ENCODE peak calls at places on chromosomes 5 and 9, in eight cellular contexts. One of them, this sample, is unnamed.

GRCh38 chr9:125240649-125240999 is 519 bp downstream of the HSPA5 start:
- DNase-seq in IMR-90: no peak
- DNase-seq in GM23338: peak; percentile 36
- DNase-seq in astrocyte: no peak
- DNase-seq in fibroblast of lung: peak; percentile 29
- DNase-seq in cardiac muscle cell: peak; percentile 49
- DNase-seq in OCI-LY7: peak; percentile 62
- DNase-seq in kidney: no peak
- DNase-seq in this sample: no peak

GRCh38 chr9:131282688-131283422 is 6.5 kb upstream of the FAM78A start:
- DNase-seq in IMR-90: peak; percentile 28
- DNase-seq in GM23338: peak; percentile 96
- DNase-seq in astrocyte: peak; percentile 11
- DNase-seq in fibroblast of lung: peak; percentile 32
- DNase-seq in cardiac muscle cell: peak; percentile 92
- DNase-seq in OCI-LY7: no peak
- DNase-seq in kidney: no peak
- DNase-seq in this sample: no peak

GRCh38 chr9:111961575-111961974 is 65.0 kb downstream of the UGCG start:
- DNase-seq in IMR-90: peak; percentile 86
- DNase-seq in GM23338: no peak
- DNase-seq in astrocyte: peak; percentile 79
- DNase-seq in fibroblast of lung: peak; percentile 82
- DNase-seq in cardiac muscle cell: no peak
- DNase-seq in OCI-LY7: no peak
- DNase-seq in kidney: peak; percentile 76
- DNase-seq in this sample: no peak

GRCh38 chr9:69149321-69149807 is 24.7 kb upstream of the TJP2 start:
- DNase-seq in IMR-90: peak; percentile 87
- DNase-seq in GM23338: peak; percentile 42
- DNase-seq in astrocyte: peak; percentile 78
- DNase-seq in fibroblast of lung: peak; percentile 87
- DNase-seq in cardiac muscle cell: peak; percentile 40
- DNase-seq in OCI-LY7: no peak
- DNase-seq in kidney: no peak
- DNase-seq in this sample: no peak

GRCh38 chr5:65769539-65769938 is 47.5 kb downstream of the NLN start:
- DNase-seq in IMR-90: peak; percentile 95
- DNase-seq in GM23338: no peak
- DNase-seq in astrocyte: peak; percentile 96
- DNase-seq in fibroblast of lung: peak; percentile 97
- DNase-seq in cardiac muscle cell: no peak
- DNase-seq in OCI-LY7: no peak
- DNase-seq in kidney: no peak
- DNase-seq in this sample: no peak

GRCh38 chr5:130963798-130964197 is 201.3 kb downstream of the HINT1 start:
- DNase-seq in IMR-90: no peak
- DNase-seq in GM23338: no peak
- DNase-seq in astrocyte: peak; percentile 40
- DNase-seq in fibroblast of lung: peak; percentile 50
- DNase-seq in cardiac muscle cell: no peak
- DNase-seq in OCI-LY7: no peak
- DNase-seq in kidney: no peak
- DNase-seq in this sample: no peak

GRCh38 chr5:149776376-149777305 is 46.5 kb downstream of the PPARGC1B start:
- DNase-seq in IMR-90: no peak
- DNase-seq in GM23338: no peak
- DNase-seq in astrocyte: no peak
- DNase-seq in fibroblast of lung: no peak
- DNase-seq in cardiac muscle cell: no peak
- DNase-seq in OCI-LY7: no peak
- DNase-seq in kidney: peak; percentile 43
- DNase-seq in this sample: no peak

GRCh38 chr5:158060216-158060615 is 201.3 kb upstream of the CLINT1 start:
- DNase-seq in IMR-90: no peak
- DNase-seq in GM23338: no peak
- DNase-seq in astrocyte: no peak
- DNase-seq in fibroblast of lung: no peak
- DNase-seq in cardiac muscle cell: no peak
- DNase-seq in OCI-LY7: no peak
- DNase-seq in kidney: no peak
- DNase-seq in this sample: no peak

GRCh38 chr5:94776167-94776566 is 157.7 kb downstream of the SLF1 start:
- DNase-seq in IMR-90: no peak
- DNase-seq in GM23338: no peak
- DNase-seq in astrocyte: peak; percentile 43
- DNase-seq in fibroblast of lung: peak; percentile 59
- DNase-seq in cardiac muscle cell: no peak
- DNase-seq in OCI-LY7: no peak
- DNase-seq in kidney: no peak
- DNase-seq in this sample: no peak

GRCh38 chr5:36240779-36241635 is 718 bp downstream of the NADK2 start:
- DNase-seq in IMR-90: peak; percentile 59
- DNase-seq in GM23338: peak; percentile 79
- DNase-seq in astrocyte: peak; percentile 54
- DNase-seq in fibroblast of lung: peak; percentile 70
- DNase-seq in cardiac muscle cell: peak; percentile 86
- DNase-seq in OCI-LY7: peak; percentile 68
- DNase-seq in kidney: peak; percentile 88
- DNase-seq in this sample: no peak

GRCh38 chr5:32753051-32753450 is 41.9 kb downstream of the NPR3 start:
- DNase-seq in IMR-90: peak; percentile 79
- DNase-seq in GM23338: no peak
- DNase-seq in astrocyte: peak; percentile 56
- DNase-seq in fibroblast of lung: peak; percentile 66
- DNase-seq in cardiac muscle cell: no peak
- DNase-seq in OCI-LY7: no peak
- DNase-seq in kidney: no peak
- DNase-seq in this sample: no peak

GRCh38 chr9:76738402-76738801 is 25.8 kb upstream of the PCA3 start:
- DNase-seq in IMR-90: no peak
- DNase-seq in GM23338: no peak
- DNase-seq in astrocyte: no peak
- DNase-seq in fibroblast of lung: no peak
- DNase-seq in cardiac muscle cell: no peak
- DNase-seq in OCI-LY7: no peak
- DNase-seq in kidney: no peak
- DNase-seq in this sample: no peak

GRCh38 chr9:132241840-132242620 is 80.2 kb downstream of the NTNG2 start:
- DNase-seq in IMR-90: no peak
- DNase-seq in GM23338: peak; percentile 51
- DNase-seq in astrocyte: no peak
- DNase-seq in fibroblast of lung: no peak
- DNase-seq in cardiac muscle cell: no peak
- DNase-seq in OCI-LY7: peak; percentile 74
- DNase-seq in kidney: peak; percentile 80
- DNase-seq in this sample: peak; percentile 53

GRCh38 chr5:1118231-1118698 is 6.4 kb upstream of the SLC12A7 start:
- DNase-seq in IMR-90: peak; percentile 11
- DNase-seq in GM23338: no peak
- DNase-seq in astrocyte: peak; percentile 26
- DNase-seq in fibroblast of lung: peak; percentile 40
- DNase-seq in cardiac muscle cell: no peak
- DNase-seq in OCI-LY7: no peak
- DNase-seq in kidney: no peak
- DNase-seq in this sample: no peak

GRCh38 chr9:106228861-106229260 is 534.5 kb downstream of the TMEM38B start:
- DNase-seq in IMR-90: no peak
- DNase-seq in GM23338: no peak
- DNase-seq in astrocyte: no peak
- DNase-seq in fibroblast of lung: no peak
- DNase-seq in cardiac muscle cell: no peak
- DNase-seq in OCI-LY7: no peak
- DNase-seq in kidney: no peak
- DNase-seq in this sample: no peak

GRCh38 chr5:114223866-114224265 is 138.0 kb upstream of the KCNN2 start:
- DNase-seq in IMR-90: no peak
- DNase-seq in GM23338: peak; percentile 78
- DNase-seq in astrocyte: no peak
- DNase-seq in fibroblast of lung: no peak
- DNase-seq in cardiac muscle cell: no peak
- DNase-seq in OCI-LY7: peak; percentile 56
- DNase-seq in kidney: no peak
- DNase-seq in this sample: no peak

GRCh38 chr9:35700031-35700430 is 10.3 kb upstream of the TPM2 start:
- DNase-seq in IMR-90: no peak
- DNase-seq in GM23338: peak; percentile 42
- DNase-seq in astrocyte: no peak
- DNase-seq in fibroblast of lung: no peak
- DNase-seq in cardiac muscle cell: no peak
- DNase-seq in OCI-LY7: no peak
- DNase-seq in kidney: no peak
- DNase-seq in this sample: no peak

GRCh38 chr9:35695801-35696420 is 6.2 kb upstream of the TPM2 start:
- DNase-seq in IMR-90: peak; percentile 22
- DNase-seq in GM23338: no peak
- DNase-seq in astrocyte: peak; percentile 42
- DNase-seq in fibroblast of lung: peak; percentile 58
- DNase-seq in cardiac muscle cell: no peak
- DNase-seq in OCI-LY7: no peak
- DNase-seq in kidney: no peak
- DNase-seq in this sample: no peak

GRCh38 chr9:35698231-35698630 is 8.5 kb upstream of the TPM2 start:
- DNase-seq in IMR-90: no peak
- DNase-seq in GM23338: no peak
- DNase-seq in astrocyte: no peak
- DNase-seq in fibroblast of lung: no peak
- DNase-seq in cardiac muscle cell: no peak
- DNase-seq in OCI-LY7: no peak
- DNase-seq in kidney: peak; percentile 37
- DNase-seq in this sample: no peak

GRCh38 chr9:35697486-35697885 is 7.8 kb upstream of the TPM2 start:
- DNase-seq in IMR-90: no peak
- DNase-seq in GM23338: no peak
- DNase-seq in astrocyte: no peak
- DNase-seq in fibroblast of lung: no peak
- DNase-seq in cardiac muscle cell: no peak
- DNase-seq in OCI-LY7: no peak
- DNase-seq in kidney: peak; percentile 58
- DNase-seq in this sample: no peak

GRCh38 chr9:35696520-35697215 is 6.9 kb upstream of the TPM2 start:
- DNase-seq in IMR-90: peak; percentile 40
- DNase-seq in GM23338: peak; percentile 89
- DNase-seq in astrocyte: no peak
- DNase-seq in fibroblast of lung: peak; percentile 38
- DNase-seq in cardiac muscle cell: peak; percentile 73
- DNase-seq in OCI-LY7: peak; percentile 77
- DNase-seq in kidney: peak; percentile 59
- DNase-seq in this sample: peak; percentile 40
- H3K27ac ChIP-seq in IMR-90: no peak overlapping the region
- H3K27ac ChIP-seq in GM23338: no peak overlapping the region
- H3K27ac ChIP-seq in astrocyte: no peak overlapping the region
- H3K27ac ChIP-seq in fibroblast of lung: no peak overlapping the region
- H3K27ac ChIP-seq in cardiac muscle cell: peak overlapping the region; percentile 58
- H3K27ac ChIP-seq in OCI-LY7: no peak overlapping the region
- H3K27ac ChIP-seq in kidney: no peak overlapping the region
- H3K27ac ChIP-seq in this sample: no peak overlapping the region

GRCh38 chr5:74864823-74865222 is 1.4 kb downstream of the FAM169A start:
- DNase-seq in IMR-90: no peak
- DNase-seq in GM23338: no peak
- DNase-seq in astrocyte: no peak
- DNase-seq in fibroblast of lung: no peak
- DNase-seq in cardiac muscle cell: no peak
- DNase-seq in OCI-LY7: no peak
- DNase-seq in kidney: no peak
- DNase-seq in this sample: no peak
- H3K4me3 ChIP-seq in IMR-90: no peak overlapping the region
- H3K4me3 ChIP-seq in GM23338: peak overlapping the region; percentile 87
- H3K4me3 ChIP-seq in astrocyte: peak overlapping the region; percentile 83
- H3K4me3 ChIP-seq in fibroblast of lung: no peak overlapping the region
- H3K4me3 ChIP-seq in cardiac muscle cell: peak overlapping the region; percentile 73
- H3K4me3 ChIP-seq in OCI-LY7: no peak overlapping the region
- H3K4me3 ChIP-seq in kidney: peak overlapping the region; percentile 81
- H3K4me3 ChIP-seq in this sample: peak overlapping the region; percentile 69

GRCh38 chr5:139680368-139681111 is 32.4 kb downstream of the CXXC5 start:
- DNase-seq in IMR-90: no peak
- DNase-seq in GM23338: no peak
- DNase-seq in astrocyte: no peak
- DNase-seq in fibroblast of lung: no peak
- DNase-seq in cardiac muscle cell: no peak
- DNase-seq in OCI-LY7: no peak
- DNase-seq in kidney: peak; percentile 75
- DNase-seq in this sample: no peak
- H3K36me3 ChIP-seq in IMR-90: peaks cover 38% of the 10 kb centered on the region
- H3K36me3 ChIP-seq in GM23338: no peaks in the 10 kb centered on the region
- H3K36me3 ChIP-seq in astrocyte: peaks cover 2% of the 10 kb centered on the region
- H3K36me3 ChIP-seq in fibroblast of lung: peaks cover 2% of the 10 kb centered on the region
- H3K36me3 ChIP-seq in cardiac muscle cell: peaks cover 15% of the 10 kb centered on the region
- H3K36me3 ChIP-seq in OCI-LY7: peaks cover 49% of the 10 kb centered on the region
- H3K36me3 ChIP-seq in kidney: peaks cover 17% of the 10 kb centered on the region
- H3K36me3 ChIP-seq in this sample: no peaks in the 10 kb centered on the region

GRCh38 chr5:5042786-5043185 is 97.3 kb upstream of the ADAMTS16 start:
- DNase-seq in IMR-90: no peak
- DNase-seq in GM23338: no peak
- DNase-seq in astrocyte: no peak
- DNase-seq in fibroblast of lung: no peak
- DNase-seq in cardiac muscle cell: no peak
- DNase-seq in OCI-LY7: no peak
- DNase-seq in kidney: no peak
- DNase-seq in this sample: no peak

GRCh38 chr5:5040712-5041111 is 99.4 kb upstream of the ADAMTS16 start:
- DNase-seq in IMR-90: no peak
- DNase-seq in GM23338: no peak
- DNase-seq in astrocyte: peak; percentile 2
- DNase-seq in fibroblast of lung: peak; percentile 21
- DNase-seq in cardiac muscle cell: no peak
- DNase-seq in OCI-LY7: no peak
- DNase-seq in kidney: no peak
- DNase-seq in this sample: no peak

GRCh38 chr5:5043346-5043745 is 96.8 kb upstream of the ADAMTS16 start:
- DNase-seq in IMR-90: no peak
- DNase-seq in GM23338: no peak
- DNase-seq in astrocyte: no peak
- DNase-seq in fibroblast of lung: no peak
- DNase-seq in cardiac muscle cell: no peak
- DNase-seq in OCI-LY7: no peak
- DNase-seq in kidney: no peak
- DNase-seq in this sample: no peak

GRCh38 chr5:5046680-5047502 is 93.2 kb upstream of the ADAMTS16 start:
- DNase-seq in IMR-90: no peak
- DNase-seq in GM23338: no peak
- DNase-seq in astrocyte: no peak
- DNase-seq in fibroblast of lung: no peak
- DNase-seq in cardiac muscle cell: no peak
- DNase-seq in OCI-LY7: no peak
- DNase-seq in kidney: no peak
- DNase-seq in this sample: no peak

DNA sequence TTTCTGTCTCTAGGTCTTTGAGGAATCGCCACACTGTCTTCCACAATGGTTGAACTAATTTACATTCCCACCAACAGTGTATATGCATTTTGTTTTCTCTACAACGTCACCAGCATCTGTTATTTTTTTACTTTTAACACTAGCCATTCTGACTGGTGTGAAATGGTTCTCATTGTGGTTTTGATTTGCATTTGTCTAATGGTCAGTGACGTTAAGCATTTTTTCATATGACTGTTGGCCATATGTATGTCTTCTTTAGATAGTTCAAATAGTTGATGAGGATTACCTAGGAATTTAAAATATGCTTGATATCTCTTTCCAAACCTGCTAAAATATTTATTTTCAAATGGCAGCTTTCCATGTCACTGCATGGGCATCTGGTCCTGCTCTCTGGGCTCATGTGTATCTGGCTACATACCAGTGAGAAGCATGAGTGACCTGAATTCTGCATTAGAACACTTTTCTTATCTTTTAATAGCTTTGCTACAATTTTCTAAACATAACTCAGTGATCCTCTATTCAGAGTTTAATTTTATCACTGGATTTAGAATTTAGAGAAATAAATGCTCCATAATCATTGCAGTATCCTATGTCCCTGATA is 95.8 kb upstream of the ADAMTS16 start:
- DNase-seq in IMR-90: no peak
- DNase-seq in GM23338: no peak
- DNase-seq in astrocyte: peak; percentile 9
- DNase-seq in fibroblast of lung: peak; percentile 15
- DNase-seq in cardiac muscle cell: no peak
- DNase-seq in OCI-LY7: no peak
- DNase-seq in kidney: no peak
- DNase-seq in this sample: no peak
- H3K27ac ChIP-seq in IMR-90: no peak overlapping the region
- H3K27ac ChIP-seq in GM23338: no peak overlapping the region
- H3K27ac ChIP-seq in astrocyte: no peak overlapping the region
- H3K27ac ChIP-seq in fibroblast of lung: no peak overlapping the region
- H3K27ac ChIP-seq in cardiac muscle cell: no peak overlapping the region
- H3K27ac ChIP-seq in OCI-LY7: no peak overlapping the region
- H3K27ac ChIP-seq in kidney: no peak overlapping the region
- H3K27ac ChIP-seq in this sample: no peak overlapping the region

This sample was measured in naive thymus-derived CD4-positive, alpha-beta T cell.